ENCODE peak calls at places on chromosomes 16 and 17, in four cellular contexts. E, U, Y and L are unnamed samples.

GRCh38 chr16:12259258-12259657 is 282.7 kb downstream of the SNX29 start:
- DNase-seq in E (no peak), U (no peak), Y (no peak), L (no peak)

GRCh38 chr16:83994087-83994486 is 26.0 kb downstream of the NECAB2 start:
- DNase-seq in E (peak; percentile 75), U (no peak), Y (no peak), L (peak; percentile 75)

GRCh38 chr17:40922239-40922638 is 15.2 kb downstream of the KRT23 start:
- DNase-seq in E (peak; percentile 68), U (no peak), Y (no peak), L (peak; percentile 80)

GRCh38 chr17:49851387-49852291 is 3.8 kb upstream of the TAC4 start:
- DNase-seq in E (peak; percentile 56), U (no peak), Y (peak; percentile 82), L (peak; percentile 66)

GRCh38 chr16:47144559-47144877 is 773 bp upstream of the NETO2 start:
- DNase-seq in E (no peak), U (no peak), Y (no peak), L (no peak)

GRCh38 chr16:84313921-84314320 is 19.2 kb downstream of the WFDC1 start:
- DNase-seq in E (no peak), U (no peak), Y (no peak), L (no peak)

GRCh38 chr17:1878419-1879121 is 48.8 kb downstream of the RPA1 start:
- DNase-seq in E (no peak), U (no peak), Y (no peak), L (no peak)

GRCh38 chr16:30675133-30675532 is 16.9 kb downstream of the FBRS start:
- DNase-seq in E (no peak), U (no peak), Y (no peak), L (no peak)

GRCh38 chr17:72602517-72603345 is 481.9 kb downstream of the SOX9 start:
- DNase-seq in E (no peak), U (no peak), Y (no peak), L (peak; percentile 97)

GRCh38 chr17:39486242-39486641 is 25.0 kb downstream of the CDK12 start:
- DNase-seq in E (no peak), U (no peak), Y (no peak), L (no peak)

GRCh38 chr17:75634754-75635609 is 1.7 kb downstream of the SMIM5 start:
- DNase-seq in E (no peak), U (no peak), Y (no peak), L (no peak)

GRCh38 chr17:66619196-66619595 is 215.7 kb upstream of the CACNG5 start:
- DNase-seq in E (no peak), U (no peak), Y (no peak), L (no peak)

GRCh38 chr17:59296190-59296589 is 35.3 kb upstream of the YPEL2 start:
- DNase-seq in E (no peak), U (no peak), Y (no peak), L (no peak)

GRCh38 chr17:51876986-51877385 is 281.5 kb downstream of the CA10 start:
- DNase-seq in E (no peak), U (no peak), Y (no peak), L (no peak)

GRCh38 chr17:61499632-61500031 is 47.4 kb downstream of the TBX4 start:
- DNase-seq in E (no peak), U (no peak), Y (no peak), L (no peak)
- TF ChIP-seq KDM1A in E (no peak), U (no peak), Y (no peak), L (no peak)

DNA sequence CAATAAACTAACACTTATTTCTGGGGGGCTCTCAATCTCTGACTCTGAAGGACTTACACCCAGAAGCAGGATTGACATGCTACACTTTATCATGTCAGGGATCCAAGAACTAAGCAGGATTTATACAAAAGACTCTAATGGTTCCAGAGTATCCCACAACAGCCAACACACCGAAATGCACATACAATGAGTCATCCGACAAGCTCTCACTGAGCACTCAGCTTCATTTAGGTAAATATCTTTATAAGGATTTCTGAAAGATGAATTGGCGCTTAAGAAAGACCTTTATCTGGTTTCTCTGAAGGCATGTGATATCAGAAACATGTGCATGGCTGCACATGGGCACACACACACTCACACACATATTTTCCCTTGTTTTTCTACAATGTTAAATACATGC is 77.2 kb downstream of the TOX3 start:
- DNase-seq in E (peak; percentile 38), U (no peak), Y (no peak), L (peak; percentile 4)
- TF ChIP-seq KDM1A in E (no peak), U (no peak), Y (no peak), L (no peak)

GRCh38 chr17:13869301-13869700 is 200.0 kb upstream of the COX10 start:
- DNase-seq in E (no peak), U (no peak), Y (no peak), L (no peak)

GRCh38 chr17:13865650-13866049 is 203.7 kb upstream of the COX10 start:
- DNase-seq in E (no peak), U (no peak), Y (no peak), L (no peak)

GRCh38 chr17:13862341-13862740 is 207.0 kb upstream of the COX10 start:
- DNase-seq in E (no peak), U (no peak), Y (no peak), L (no peak)

DNA sequence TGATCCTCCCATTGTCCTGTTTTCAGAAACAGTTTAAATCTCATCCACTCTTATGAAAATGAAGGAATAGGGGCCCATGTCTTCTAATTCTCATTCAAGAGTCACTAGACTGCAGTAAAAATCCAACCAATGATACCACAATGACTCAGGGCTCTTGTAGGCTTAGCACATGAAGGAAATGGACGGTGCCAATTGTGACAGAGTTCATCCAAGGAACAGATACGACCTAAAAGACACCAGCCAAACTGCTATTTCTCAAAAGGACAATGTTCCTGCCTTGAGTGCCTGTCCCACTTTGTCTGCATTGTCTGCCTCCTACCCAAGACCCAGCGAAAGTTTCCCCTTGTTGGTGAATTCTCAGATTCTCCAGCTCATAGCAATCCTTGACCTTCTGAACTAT is 204.8 kb upstream of the COX10 start:
- DNase-seq in E (no peak), U (no peak), Y (no peak), L (no peak)
- TF ChIP-seq KDM1A in E (no peak), U (no peak), Y (no peak), L (no peak)

GRCh38 chr17:13099906-13100305 is 82.1 kb upstream of the ELAC2 start:
- DNase-seq in E (no peak), U (no peak), Y (no peak), L (no peak)

GRCh38 chr17:13106171-13106570 is 88.3 kb upstream of the ELAC2 start:
- DNase-seq in E (no peak), U (no peak), Y (no peak), L (no peak)

GRCh38 chr17:13099079-13099478 is 81.3 kb upstream of the ELAC2 start:
- DNase-seq in E (no peak), U (no peak), Y (no peak), L (no peak)

GRCh38 chr17:13104576-13104975 is 86.7 kb upstream of the ELAC2 start:
- DNase-seq in E (no peak), U (no peak), Y (no peak), L (no peak)

GRCh38 chr17:13102477-13102876 is 84.7 kb upstream of the ELAC2 start:
- DNase-seq in E (no peak), U (no peak), Y (no peak), L (no peak)
- TF ChIP-seq KDM1A in E (no peak), U (no peak), Y (no peak), L (no peak)

DNA sequence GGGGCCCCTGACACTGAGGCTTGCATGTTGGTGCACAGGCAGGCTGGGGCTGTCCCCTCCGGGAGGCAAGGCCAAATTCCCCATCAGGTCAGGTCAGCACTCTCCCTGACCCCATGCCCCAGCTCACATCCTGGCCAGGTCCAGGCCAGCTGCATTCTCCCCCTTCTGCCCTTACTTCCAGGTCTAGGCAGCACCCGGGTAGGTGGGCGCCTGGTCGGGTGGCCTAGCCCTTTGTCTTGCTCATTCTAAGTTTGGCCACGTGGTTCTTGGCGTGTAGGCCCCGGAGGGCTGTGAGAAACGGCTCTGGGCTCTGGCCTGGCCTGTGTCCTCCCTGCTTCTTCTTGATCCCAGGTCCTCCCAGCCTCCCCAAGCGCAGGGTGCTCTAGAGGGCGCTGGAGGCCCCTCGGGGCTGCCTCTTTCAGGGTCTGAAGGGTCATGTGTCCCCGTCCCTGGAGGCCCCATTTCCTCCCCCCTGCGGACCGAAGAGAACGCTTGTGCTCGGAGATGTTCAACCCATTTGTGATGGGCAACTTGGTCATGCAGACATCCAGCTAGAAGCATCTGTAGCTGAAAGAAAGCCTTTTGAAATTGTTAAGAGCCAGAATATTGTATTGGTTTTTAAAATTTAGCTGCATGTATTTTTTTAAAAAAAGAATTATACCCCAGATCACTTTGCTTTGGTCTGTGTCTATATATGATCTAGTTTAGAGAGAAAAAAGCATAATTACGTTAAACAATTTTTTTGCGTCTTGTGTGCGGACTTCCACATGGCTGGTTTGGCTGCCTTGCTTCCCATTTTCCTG is 6.7 kb downstream of the BAHCC1 start:
- DNase-seq in E (no peak), U (no peak), Y (peak; percentile 53), L (peak; percentile 69)
- TF ChIP-seq KDM1A in E (no peak), U (no peak), Y (no peak), L (no peak)

GRCh38 chr16:66439051-66439730 is 12.1 kb downstream of the BEAN1 start:
- DNase-seq in E (no peak), U (no peak), Y (no peak), L (no peak)
- TF ChIP-seq KDM1A in E (no peak), U (no peak), Y (no peak), L (no peak)

GRCh38 chr16:4328580-4329353 is 12.9 kb downstream of the GLIS2 start:
- DNase-seq in E (no peak), U (no peak), Y (no peak), L (no peak)

GRCh38 chr16:4332623-4333307 is 16.9 kb downstream of the GLIS2 start:
- DNase-seq in E (no peak), U (no peak), Y (no peak), L (no peak)

GRCh38 chr16:4329354-4329775 is 13.5 kb downstream of the GLIS2 start:
- DNase-seq in E (no peak), U (no peak), Y (no peak), L (no peak)

GRCh38 chr16:4332083-4332482 is 16.2 kb downstream of the GLIS2 start:
- DNase-seq in E (no peak), U (no peak), Y (no peak), L (no peak)

GRCh38 chr16:4330277-4330882 is 14.5 kb downstream of the GLIS2 start:
- DNase-seq in E (peak; percentile 51), U (no peak), Y (peak; percentile 83), L (peak; percentile 77)
- TF ChIP-seq KDM1A in E (no peak), U (no peak), Y (no peak), L (no peak)

DNA sequence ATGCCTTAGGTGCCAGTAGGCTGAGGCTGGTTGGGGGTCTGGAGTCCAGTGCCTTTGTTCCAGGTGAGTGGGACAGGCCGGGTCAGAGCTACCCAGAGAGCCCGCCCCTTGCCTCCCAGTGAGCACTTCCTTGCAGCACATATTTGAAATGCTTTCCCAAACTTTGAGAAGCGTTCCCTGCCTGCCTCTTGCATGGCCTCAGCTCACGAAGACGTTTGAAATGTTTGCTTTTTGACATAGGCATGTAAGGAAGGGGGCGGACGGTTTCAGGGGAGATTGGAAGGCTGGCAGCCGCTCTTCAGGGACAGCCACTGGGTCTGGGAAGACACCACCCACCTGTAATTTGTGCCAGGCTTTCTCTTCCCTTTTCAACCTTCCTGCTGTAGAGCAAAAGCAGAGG is 5.1 kb upstream of the FOXL1 start:
- DNase-seq in E (no peak), U (no peak), Y (no peak), L (no peak)
- TF ChIP-seq KDM1A in E (no peak), U (no peak), Y (no peak), L (no peak)